ENCODE peak calls at places on chromosomes 4 and X, in six cellular contexts. E is ascending aorta, I is heart left ventricle, B is neural progenitor cell, H is breast epithelium, K is cardiac muscle cell. J is an unnamed sample.

GRCh38 chr4:122606364-122607043 is 14.4 kb downstream of the IL21 start:
- DNase-seq in B (peak; percentile 11), K (no peak), E (no peak), I (no peak), H (no peak), J (no peak)

GRCh38 chrX:119885554-119886428 is 9.9 kb upstream of the AKAP14 start:
- DNase-seq in E (no peak), H (no peak), K (peak; percentile 11), I (no peak), B (no peak), J (no peak)

GRCh38 chr4:22869235-22869634 is 176.5 kb downstream of the GBA3 start:
- DNase-seq in K (no peak), H (no peak), B (peak; percentile 28), I (no peak), E (no peak), J (no peak)

GRCh38 chr4:16269742-16270522 is 43.7 kb upstream of the TAPT1 start:
- DNase-seq in B (no peak), K (peak; percentile 96), I (no peak), E (peak; percentile 73), H (no peak), J (no peak)

GRCh38 chrX:110146521-110146920 is 143.6 kb downstream of the TMEM164 start:
- DNase-seq in B (peak; percentile 64), H (no peak), I (peak; percentile 10), E (no peak), K (peak; percentile 70), J (peak; percentile 12)

GRCh38 chrX:15500497-15500966 is at the start of gene BMX:
- DNase-seq in H (no peak), E (peak; percentile 67), I (peak; percentile 33), B (no peak), K (peak; percentile 87), J (no peak)

GRCh38 chr4:112321768-112322684 is 24.9 kb downstream of the ALPK1 start:
- DNase-seq in K (peak; percentile 71), H (peak; percentile 22), E (peak; percentile 85), B (peak; percentile 77), I (peak; percentile 46), J (peak; percentile 60)

GRCh38 chr4:86976801-86977485 is 42.1 kb downstream of the AFF1 start:
- DNase-seq in H (no peak), B (no peak), E (no peak), K (no peak), I (no peak), J (no peak)

GRCh38 chr4:71062436-71062835 is 69.0 kb downstream of the DCK start:
- DNase-seq in B (no peak), E (no peak), H (no peak), K (no peak), I (no peak), J (no peak)

GRCh38 chr4:183402771-183403170 is 41.7 kb upstream of the CDKN2AIP start:
- DNase-seq in I (no peak), H (no peak), E (no peak), K (no peak), B (no peak), J (no peak)

GRCh38 chrX:15737957-15738685 is at the start of gene CA5B:
- DNase-seq in B (peak; percentile 98), I (peak; percentile 90), K (peak; percentile 92), H (peak; percentile 92), E (peak; percentile 98), J (peak; percentile 89)

GRCh38 chr4:47566975-47567374 is 81.9 kb downstream of the ATP10D start:
- DNase-seq in I (no peak), B (no peak), E (no peak), K (no peak), H (no peak), J (no peak)

GRCh38 chrX:115337735-115338134 is 48.2 kb downstream of the LUZP4 start:
- DNase-seq in H (no peak), E (no peak), K (peak; percentile 90), I (peak; percentile 10), B (no peak), J (no peak)

GRCh38 chr4:125368161-125368560 is 53.4 kb downstream of the FAT4 start:
- DNase-seq in E (no peak), I (no peak), B (no peak), H (no peak), K (peak; percentile 66), J (no peak)

GRCh38 chrX:153685179-153685536 is 2.6 kb upstream of the SLC6A8 start:
- DNase-seq in B (peak; percentile 73), I (no peak), H (no peak), K (no peak), E (no peak), J (no peak)

GRCh38 chr4:166274136-166274761 is 401.2 kb downstream of the TLL1 start:
- DNase-seq in E (no peak), B (no peak), I (no peak), K (no peak), H (no peak), J (no peak)

GRCh38 chr4:108763981-108764380 is 1.1 kb upstream of the ETNPPL start:
- DNase-seq in E (no peak), H (no peak), K (no peak), I (no peak), B (no peak), J (no peak)

GRCh38 chr4:133596459-133596858 is 447.4 kb downstream of the PCDH10 start:
- DNase-seq in E (no peak), H (no peak), K (no peak), B (peak; percentile 11), I (no peak), J (peak; percentile 48)

GRCh38 chrX:1475881-1476280 is 23.2 kb upstream of the ASMTL start:
- DNase-seq in I (no peak), B (no peak), E (no peak), K (no peak), H (peak; percentile 2), J (no peak)

GRCh38 chr4:8759987-8760386 is 111.7 kb downstream of the HMX1 start:
- DNase-seq in H (no peak), I (no peak), E (no peak), K (no peak), B (no peak), J (no peak)

GRCh38 chr4:89157488-89158024 is 46.2 kb downstream of the TIGD2 start:
- DNase-seq in I (no peak), E (no peak), H (no peak), K (no peak), B (no peak), J (no peak)

GRCh38 chr4:13409324-13409723 is 74.8 kb downstream of the RAB28 start:
- DNase-seq in H (no peak), B (no peak), K (no peak), I (no peak), E (no peak), J (no peak)

GRCh38 chrX:110409925-110410324 is 51.3 kb downstream of the RTL9 start:
- DNase-seq in I (no peak), E (no peak), H (no peak), B (no peak), K (no peak), J (no peak)

GRCh38 chrX:24498975-24499374 is 33.9 kb downstream of the PDK3 start:
- DNase-seq in E (no peak), B (no peak), H (no peak), I (no peak), K (peak; percentile 14), J (no peak)

GRCh38 chr4:98653006-98653405 is 5.4 kb downstream of the TSPAN5 start:
- DNase-seq in I (no peak), K (peak; percentile 60), H (no peak), E (no peak), B (no peak), J (no peak)

GRCh38 chrX:42075032-42075431 is 151.7 kb upstream of the CASK start:
- DNase-seq in K (no peak), I (no peak), E (no peak), H (no peak), B (no peak), J (no peak)

GRCh38 chrX:16867947-16868346 is 2.2 kb downstream of the RBBP7 start:
- DNase-seq in B (no peak), K (no peak), E (no peak), I (no peak), H (no peak), J (no peak)
- H3K36me3 ChIP-seq in B (peaks cover 27% of the 10 kb centered on the region), K (peaks cover 6% of the 10 kb centered on the region), E (no peaks in the 10 kb centered on the region), I (no peaks in the 10 kb centered on the region), H (no peaks in the 10 kb centered on the region), J (peaks cover 60% of the 10 kb centered on the region)

DNA sequence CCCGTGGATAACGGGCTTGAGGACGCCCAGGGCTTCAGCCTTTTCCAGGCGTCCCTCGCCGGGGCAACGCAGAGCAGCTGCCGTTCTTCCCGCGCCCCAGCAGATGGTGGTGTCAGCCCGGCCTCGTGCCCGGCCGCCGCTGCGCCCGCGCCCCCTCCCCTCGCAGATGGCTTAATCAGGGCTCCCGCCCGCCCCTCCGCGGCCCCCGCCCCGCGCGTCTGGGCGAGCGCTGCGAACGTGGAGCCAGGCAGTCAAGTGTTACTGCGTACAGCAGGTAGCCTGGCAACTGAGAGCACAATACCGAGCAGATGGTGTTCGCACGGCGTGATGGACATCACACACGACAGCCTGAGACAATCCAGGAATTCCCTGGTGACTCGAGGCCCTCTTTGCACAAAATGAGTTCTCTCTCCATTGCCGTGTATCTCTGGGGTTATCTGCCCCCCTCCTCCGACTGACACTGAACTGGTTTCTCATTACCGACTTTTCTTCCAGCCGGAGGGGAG is 69.3 kb downstream of the MGST2 start:
- DNase-seq in K (peak; percentile 88), E (peak; percentile 93), H (peak; percentile 80), I (peak; percentile 92), B (peak; percentile 95), J (peak; percentile 99)
- TF ChIP-seq CTCF in K (peak; percentile 61), E (peak; percentile 89), H (peak; percentile 74), I (peak; percentile 91), B (peak; percentile 81), J (peak; percentile 95)

GRCh38 chrX:130691576-130691975 is 211.4 kb downstream of the ENOX2 start:
- DNase-seq in K (no peak), H (no peak), B (no peak), I (no peak), E (no peak), J (no peak)

GRCh38 chrX:130699618-130700017 is 203.4 kb downstream of the ENOX2 start:
- DNase-seq in I (no peak), B (no peak), K (no peak), E (no peak), H (no peak), J (no peak)

GRCh38 chrX:130696542-130696941 is 206.5 kb downstream of the ENOX2 start:
- DNase-seq in B (no peak), E (no peak), I (no peak), H (no peak), K (no peak), J (no peak)

GRCh38 chrX:130694983-130695382 is 208.0 kb downstream of the ENOX2 start:
- DNase-seq in H (no peak), B (no peak), I (no peak), E (no peak), K (no peak), J (no peak)

GRCh38 chrX:130695931-130696330 is 207.1 kb downstream of the ENOX2 start:
- DNase-seq in E (no peak), K (no peak), I (no peak), H (no peak), B (no peak), J (no peak)
- H3K27me3 ChIP-seq in E (no peaks in the 10 kb centered on the region), K (no peaks in the 10 kb centered on the region), I (no peaks in the 10 kb centered on the region), H (peaks cover 8% of the 10 kb centered on the region), B (no peaks in the 10 kb centered on the region), J (peaks cover 2% of the 10 kb centered on the region)

GRCh38 chr4:2949782-2950125 is 13.5 kb downstream of the NOP14 start:
- DNase-seq in B (no peak), K (no peak), E (no peak), H (no peak), I (no peak), J (no peak)
- H3K36me3 ChIP-seq in B (no peaks in the 10 kb centered on the region), K (peaks cover 67% of the 10 kb centered on the region), E (peaks cover 85% of the 10 kb centered on the region), H (peaks cover 7% of the 10 kb centered on the region), I (peaks cover 45% of the 10 kb centered on the region), J (peaks cover 96% of the 10 kb centered on the region)

J was measured in WERI-Rb-1.